ENCODE peak calls at places on chromosome 10, in nine cellular contexts. K, D, W, L, U, A, O, C and X are unnamed samples.
A peak's percentile ranks its signal among the peaks of the same experiment; 100 is the strongest.

GRCh38 chr10:88092975-88093374 is 229.6 kb downstream of the PTEN start:
- DNase-seq in K (no peak), D (no peak), W (peak; percentile 36), L (no peak), U (no peak), A (peak; percentile 62), O (peak; percentile 32), C (no peak), X (no peak)

GRCh38 chr10:6239213-6239991 is 36.7 kb downstream of the PFKFB3 start:
- DNase-seq in K (peak; percentile 65), D (peak; percentile 49), W (no peak), L (no peak), U (peak; percentile 88), A (peak; percentile 54), O (no peak), C (peak; percentile 98), X (peak; percentile 98)

GRCh38 chr10:44914891-44915290 is 3.8 kb downstream of the TMEM72 start:
- DNase-seq in K (no peak), D (no peak), W (no peak), L (no peak), U (no peak), A (no peak), O (no peak), C (no peak), X (no peak)

GRCh38 chr10:30803901-30804322 is 174.4 kb upstream of the LYZL2 start:
- DNase-seq in K (no peak), D (no peak), W (no peak), L (no peak), U (peak; percentile 90), A (no peak), O (no peak), C (peak; percentile 99), X (peak; percentile 99)

GRCh38 chr10:17851611-17852010 is 42.5 kb downstream of the MRC1 start:
- DNase-seq in K (no peak), D (no peak), W (peak; percentile 65), L (peak; percentile 79), U (peak; percentile 69), A (no peak), O (peak; percentile 19), C (no peak), X (no peak)

GRCh38 chr10:17923728-17924127 is 28.0 kb upstream of the SLC39A12 start:
- DNase-seq in K (no peak), D (no peak), W (no peak), L (no peak), U (peak; percentile 83), A (no peak), O (no peak), C (peak; percentile 93), X (peak; percentile 96)

GRCh38 chr10:122495406-122496340 is 34.3 kb downstream of the HTRA1 start:
- DNase-seq in K (no peak), D (no peak), W (no peak), L (peak; percentile 73), U (no peak), A (no peak), O (no peak), C (peak; percentile 84), X (peak; percentile 89)

GRCh38 chr10:125355657-125356056 is 195.3 kb upstream of the CTBP2 start:
- DNase-seq in K (no peak), D (no peak), W (no peak), L (no peak), U (no peak), A (no peak), O (no peak), C (no peak), X (no peak)

GRCh38 chr10:101578803-101579515 is 9.1 kb downstream of the POLL start:
- DNase-seq in K (no peak), D (no peak), W (no peak), L (peak; percentile 55), U (no peak), A (no peak), O (no peak), C (no peak), X (no peak)

DNA sequence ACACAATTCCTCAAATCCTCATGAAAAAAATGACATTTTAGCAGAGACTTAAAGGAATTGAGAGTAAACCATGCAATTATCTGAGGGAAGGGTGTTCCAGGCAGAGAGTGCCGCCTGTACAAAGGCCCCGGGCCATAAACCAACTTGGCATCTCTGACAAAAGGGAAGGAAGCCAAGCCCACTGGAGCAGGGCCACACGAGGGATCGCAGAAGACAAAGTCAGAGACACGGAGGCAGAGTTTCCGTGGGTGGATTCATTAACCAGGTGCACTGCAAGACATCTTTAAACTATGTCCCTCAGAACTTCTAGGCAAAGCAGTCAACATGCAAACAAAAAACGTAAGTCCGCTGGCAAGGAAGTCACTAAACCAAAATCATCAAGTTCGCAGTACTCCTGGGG is 92.0 kb downstream of the SFMBT2 start:
- DNase-seq in K (no peak), D (no peak), W (no peak), L (no peak), U (no peak), A (peak; percentile 20), O (no peak), C (no peak), X (no peak)
- TF ChIP-seq CTCF in K (no peak), D (no peak), W (no peak), L (no peak), U (no peak), A (no peak), O (no peak), C (no peak), X (no peak)

GRCh38 chr10:1894912-1895311 is 157.6 kb upstream of the ADARB2 start:
- DNase-seq in K (no peak), D (no peak), W (no peak), L (no peak), U (no peak), A (no peak), O (no peak), C (no peak), X (no peak)
- H3K4me3 ChIP-seq in K (no peak overlapping the region), D (no peak overlapping the region), W (no peak overlapping the region), L (no peak overlapping the region), U (no peak overlapping the region), A (no peak overlapping the region), O (no peak overlapping the region), C (no peak overlapping the region), X (no peak overlapping the region)

DNA sequence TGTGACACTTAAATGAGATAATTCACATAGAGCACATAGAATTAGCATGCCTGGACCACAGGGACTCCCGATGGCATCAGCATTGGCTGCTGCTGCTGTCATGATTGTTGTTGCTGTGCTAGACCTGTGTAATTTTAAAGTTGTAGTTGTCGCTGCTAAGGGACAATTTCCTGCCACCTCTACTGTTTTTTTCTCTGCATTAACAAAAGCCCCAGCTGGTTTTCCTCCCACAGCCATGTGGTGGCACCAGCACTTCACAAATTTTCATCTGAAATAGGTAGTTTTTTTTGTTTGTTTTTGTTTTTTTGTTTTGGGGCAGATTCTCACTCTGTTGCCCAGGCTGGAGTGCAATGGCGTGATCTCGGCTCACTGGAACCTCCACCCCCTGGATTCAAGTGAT is 25.4 kb upstream of the PRXL2A start:
- DNase-seq in K (peak; percentile 40), D (peak; percentile 16), W (no peak), L (no peak), U (no peak), A (peak; percentile 74), O (peak; percentile 35), C (peak; percentile 19), X (peak; percentile 42)
- TF ChIP-seq CTCF in K (peak; percentile 77), D (peak; percentile 83), W (peak; percentile 66), L (peak; percentile 68), U (peak; percentile 47), A (peak; percentile 60), O (peak; percentile 57), C (peak; percentile 73), X (peak; percentile 59)

DNA sequence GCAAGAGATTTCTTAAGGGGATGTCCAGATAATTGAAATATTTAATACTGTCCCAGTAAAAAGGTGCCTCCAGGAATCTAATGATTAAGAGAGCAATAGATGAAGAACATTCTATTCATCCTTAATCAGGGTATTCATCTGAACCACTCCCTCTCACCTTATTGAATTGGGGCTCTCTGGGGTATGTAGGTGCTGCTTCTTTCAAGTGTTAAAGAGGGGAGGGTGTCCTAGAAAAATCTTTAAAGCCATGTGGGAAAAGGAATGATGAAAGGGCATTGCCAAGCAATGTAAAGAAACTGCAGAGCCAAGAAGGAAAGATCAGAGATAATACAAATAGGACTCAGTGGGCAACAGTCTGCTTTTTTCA is 12.9 kb upstream of the HERC4 start:
- DNase-seq in K (no peak), D (no peak), W (no peak), L (no peak), U (no peak), A (no peak), O (no peak), C (no peak), X (no peak)
- H3K4me3 ChIP-seq in K (no peak overlapping the region), D (no peak overlapping the region), W (peak overlapping the region; percentile 19), L (no peak overlapping the region), U (no peak overlapping the region), A (no peak overlapping the region), O (no peak overlapping the region), C (no peak overlapping the region), X (no peak overlapping the region)

GRCh38 chr10:67663449-67664087 is 32.4 kb downstream of the CTNNA3 start:
- DNase-seq in K (no peak), D (no peak), W (peak; percentile 12), L (no peak), U (no peak), A (no peak), O (no peak), C (no peak), X (no peak)
- TF ChIP-seq CTCF in K (no peak), D (no peak), W (no peak), L (no peak), U (no peak), A (no peak), O (no peak), C (no peak), X (no peak)

GRCh38 chr10:77073066-77073960 is 564.3 kb downstream of the KCNMA1 start:
- DNase-seq in K (no peak), D (no peak), W (peak; percentile 21), L (no peak), U (peak; percentile 96), A (no peak), O (no peak), C (peak; percentile 68), X (peak; percentile 60)

GRCh38 chr10:77074104-77074638 is 563.4 kb downstream of the KCNMA1 start:
- DNase-seq in K (no peak), D (no peak), W (no peak), L (no peak), U (no peak), A (no peak), O (no peak), C (no peak), X (no peak)

GRCh38 chr10:77069020-77069419 is 568.6 kb downstream of the KCNMA1 start:
- DNase-seq in K (no peak), D (no peak), W (no peak), L (no peak), U (no peak), A (no peak), O (peak; percentile 28), C (no peak), X (no peak)

GRCh38 chr10:77070892-77071595 is 566.6 kb downstream of the KCNMA1 start:
- DNase-seq in K (no peak), D (no peak), W (peak; percentile 52), L (no peak), U (peak; percentile 69), A (no peak), O (no peak), C (peak; percentile 9), X (no peak)

DNA sequence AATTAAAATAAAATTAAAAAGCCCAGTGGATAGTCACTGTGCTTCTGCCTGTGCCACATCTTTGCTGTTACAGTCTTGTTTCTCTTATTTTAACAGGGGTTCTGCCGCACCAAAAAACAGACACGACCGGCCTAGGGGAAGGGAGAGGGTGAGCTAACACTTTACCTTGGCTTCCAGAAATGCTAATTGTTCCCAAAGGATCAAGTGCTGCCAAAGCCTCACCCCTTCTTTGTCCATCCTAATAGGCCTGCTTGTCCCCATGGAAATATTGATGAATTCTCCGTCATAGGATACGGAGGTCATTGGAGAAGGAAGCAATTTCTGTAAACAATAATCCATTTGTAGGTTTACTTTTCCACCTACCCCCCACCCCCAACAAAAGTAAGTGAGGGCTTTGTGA is 567.3 kb downstream of the KCNMA1 start:
- DNase-seq in K (no peak), D (no peak), W (no peak), L (no peak), U (no peak), A (no peak), O (no peak), C (no peak), X (no peak)
- H3K4me3 ChIP-seq in K (no peak overlapping the region), D (no peak overlapping the region), W (no peak overlapping the region), L (no peak overlapping the region), U (no peak overlapping the region), A (no peak overlapping the region), O (no peak overlapping the region), C (no peak overlapping the region), X (no peak overlapping the region)